ENCODE peak calls at places on chromosomes 16 and 17, in five cellular contexts. N, W, Q, P and M are unnamed samples.

GRCh38 chr17:56898874-56899273 is 15.0 kb downstream of the TRIM25 start:
- ATAC-seq in N (peak), W (no peak), Q (no peak), P (no peak), M (no peak)

GRCh38 chr17:74744714-74745547 is 3.5 kb upstream of the NHERF1 start:
- ATAC-seq in N (peak), W (peak), Q (peak), P (peak), M (peak)

GRCh38 chr17:38425744-38426143 is 2.5 kb upstream of the ARHGAP23 start:
- ATAC-seq in N (peak), W (no peak), Q (no peak), P (no peak), M (peak)

GRCh38 chr17:50691550-50692447 is 15.9 kb downstream of the ANKRD40 start:
- ATAC-seq in N (no peak), W (no peak), Q (peak), P (peak), M (no peak)

GRCh38 chr16:89842471-89843408 is 14.5 kb downstream of the SPIRE2 start:
- ATAC-seq in N (no peak), W (no peak), Q (peak), P (peak), M (no peak)

GRCh38 chr17:73620414-73620813 is 23.8 kb downstream of the SDK2 start:
- ATAC-seq in N (no peak), W (no peak), Q (no peak), P (no peak), M (no peak)

GRCh38 chr17:705863-706262 is 8.8 kb downstream of the VPS53 start:
- ATAC-seq in N (no peak), W (no peak), Q (no peak), P (no peak), M (no peak)

GRCh38 chr17:66425751-66426396 is 123.5 kb downstream of the PRKCA start:
- ATAC-seq in N (no peak), W (no peak), Q (peak), P (no peak), M (no peak)

DNA sequence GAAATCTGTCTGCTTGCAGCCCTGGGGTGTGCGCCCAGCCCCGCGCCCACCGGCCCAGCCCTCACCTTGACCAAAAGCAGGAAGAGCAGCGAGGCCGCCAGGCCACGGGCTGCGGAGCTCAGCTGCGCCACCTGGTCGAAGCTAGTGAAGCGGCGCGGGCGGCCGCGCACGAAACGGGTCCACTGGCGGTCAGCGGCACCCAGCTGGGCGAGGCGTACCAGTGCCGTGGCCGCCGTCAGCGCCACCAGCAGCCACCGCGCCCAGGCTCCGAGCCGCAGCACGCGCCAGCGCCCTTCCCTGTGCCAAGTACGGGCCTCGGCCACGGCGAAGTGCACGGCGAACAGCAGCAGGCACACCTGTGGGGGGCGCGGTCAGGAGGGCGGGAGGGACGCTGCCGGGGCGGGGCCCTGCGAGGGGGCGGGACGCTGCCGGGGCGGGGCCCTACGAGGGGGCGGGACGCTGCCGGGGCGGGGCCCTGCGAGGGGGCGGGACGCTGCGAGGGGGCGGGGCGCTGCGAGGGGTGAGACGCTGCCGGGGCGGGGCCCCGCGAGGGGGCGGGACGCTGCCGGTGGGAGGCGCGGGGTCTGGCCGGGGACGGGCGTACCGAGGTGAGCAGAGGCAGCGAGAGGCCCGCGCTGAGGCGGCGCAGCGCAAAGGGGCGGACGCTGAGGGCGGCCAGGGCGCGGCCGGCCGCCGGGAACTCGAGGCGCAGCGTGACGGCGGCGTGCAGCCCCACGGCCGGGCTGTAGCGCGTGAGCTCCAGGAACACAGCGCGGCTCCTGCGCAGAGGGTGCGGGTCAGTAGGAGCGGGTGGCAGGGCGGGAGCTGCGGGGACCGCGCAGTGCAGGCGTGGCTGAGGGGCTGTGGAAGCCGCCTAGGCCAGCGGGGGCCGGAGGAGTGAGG is 43.3 kb downstream of the TSC2 start:
- ATAC-seq in N (peak), W (peak), Q (no peak), P (peak), M (peak)
- TF ChIP-seq EP300 in N (no peak), W (no peak), Q (no peak), P (no peak), M (no peak)

GRCh38 chr16:66265556-66266133 is 100.8 kb upstream of the CDH5 start:
- ATAC-seq in N (no peak), W (no peak), Q (no peak), P (no peak), M (no peak)
- TF ChIP-seq EP300 in N (no peak), W (no peak), Q (no peak), P (no peak), M (no peak)

GRCh38 chr17:47358652-47359051 is 34.9 kb downstream of the EFCAB13 start:
- ATAC-seq in N (no peak), W (no peak), Q (no peak), P (no peak), M (no peak)
- TF ChIP-seq EP300 in N (no peak), W (no peak), Q (no peak), P (no peak), M (no peak)

DNA sequence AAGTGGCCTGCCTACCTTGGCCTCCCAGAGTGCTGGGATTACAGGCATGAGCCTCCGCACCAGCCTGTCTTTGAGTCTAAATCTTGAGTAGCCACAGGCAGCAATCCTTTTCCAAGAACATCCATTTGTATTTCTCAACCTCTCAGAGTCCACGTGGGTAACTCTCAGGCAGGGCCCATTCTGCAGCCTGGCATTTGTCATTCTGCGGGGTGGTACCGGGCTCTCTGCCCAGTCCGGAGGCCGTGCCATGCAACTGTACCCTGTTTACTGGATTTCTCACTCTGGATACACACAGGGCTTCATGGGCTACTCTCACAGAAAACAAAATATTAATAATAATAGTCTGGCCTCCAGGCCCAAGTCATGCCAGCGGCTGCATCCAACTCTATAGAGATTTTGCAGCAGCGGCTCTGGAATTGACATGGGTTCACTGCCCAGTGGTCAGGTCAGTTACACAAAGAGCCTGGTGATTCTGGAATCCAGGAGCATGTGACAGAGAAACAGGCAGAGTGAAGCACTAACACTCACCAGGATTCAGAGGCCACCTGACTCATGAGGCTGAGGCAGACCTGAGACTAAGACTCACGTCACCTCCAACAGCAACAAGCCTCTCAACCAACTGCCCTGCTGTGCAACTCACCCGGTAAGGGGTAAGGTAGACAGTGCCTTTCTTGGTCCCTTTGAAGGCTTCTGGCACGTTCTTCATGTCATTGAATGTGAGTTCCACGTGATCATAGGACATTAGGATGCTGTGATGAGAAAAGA is 4.0 kb downstream of the WBP2 start:
- ATAC-seq in N (no peak), W (no peak), Q (no peak), P (no peak), M (no peak)
- TF ChIP-seq EP300 in N (no peak), W (no peak), Q (no peak), P (no peak), M (no peak)